ENCODE peak calls at places on chromosome 7, in four cellular contexts. U is LoVo; E is activated gamma-delta T cell treated with anti-CD3 and anti-CD28 coated beads, Interleukin-2, amount 50 U/mL, for 16 hours; S is activated T-cell treated with anti-CD3 and anti-CD28 coated beads for 4 hours. Y is an unnamed sample.

GRCh38 chr7:112199035-112199655 is 7.1 kb downstream of the DOCK4 start:
- DNase-seq in E (no peak), U (no peak), S (no peak), Y (no peak)

GRCh38 chr7:23531794-23532489 is at the start of gene TRA2A:
- DNase-seq in U (peak; percentile 99), S (peak; percentile 97), E (peak; percentile 92), Y (peak; percentile 67)

GRCh38 chr7:48025630-48026029 is 3.3 kb downstream of the SUN3 start:
- DNase-seq in S (no peak), E (no peak), U (peak; percentile 29), Y (no peak)

GRCh38 chr7:94656925-94657731 is 1.2 kb upstream of the SGCE start:
- DNase-seq in S (no peak), U (peak; percentile 8), E (no peak), Y (no peak)

GRCh38 chr7:136009488-136010079 is 32.4 kb upstream of the MTPN start:
- DNase-seq in E (no peak), U (peak; percentile 71), S (no peak), Y (peak; percentile 33)

GRCh38 chr7:4681922-4682620 is at the start of gene FOXK1:
- DNase-seq in S (peak; percentile 77), U (peak; percentile 90), E (peak; percentile 71), Y (no peak)

GRCh38 chr7:116715087-116715486 is 43.1 kb downstream of the MET start:
- DNase-seq in U (no peak), E (no peak), S (no peak), Y (no peak)

GRCh38 chr7:44291066-44291732 is 34.2 kb downstream of the CAMK2B start:
- DNase-seq in U (no peak), E (no peak), S (no peak), Y (no peak)

GRCh38 chr7:129205126-129205818 is 16.8 kb downstream of the SMO start:
- DNase-seq in E (no peak), U (no peak), S (no peak), Y (no peak)